ENCODE peak calls at places on chromosomes 7 and 10, in nine cellular contexts. G is AG09319, I is pancreas, V is MM.1S, B is kidney, N is left ventricle myocardium inferior, L is HFFc6, Z is HepG2, D is astrocyte of the spinal cord. M is an unnamed sample.

GRCh38 chr7:108385834-108386422 is 70.3 kb downstream of the NRCAM start:
- DNase-seq in N (no peak), Z (no peak), B (no peak), D (no peak), L (no peak), I (no peak), G (no peak), V (no peak), M (no peak)

GRCh38 chr10:11663763-11664555 is 52.5 kb upstream of the USP6NL start:
- DNase-seq in L (no peak), D (no peak), Z (no peak), N (no peak), B (no peak), I (no peak), G (no peak), V (no peak), M (no peak)

GRCh38 chr7:30717181-30717580 is 34.8 kb upstream of the INMT start:
- DNase-seq in V (no peak), G (no peak), L (peak), N (no peak), I (no peak), D (no peak), Z (no peak), B (peak), M (no peak)

GRCh38 chr7:22814261-22815208 is 8.1 kb downstream of the TOMM7 start:
- DNase-seq in V (no peak), L (no peak), N (no peak), Z (peak), D (peak), I (no peak), B (no peak), G (no peak), M (no peak)

GRCh38 chr10:75967491-75967890 is 536.1 kb downstream of the LRMDA start:
- DNase-seq in G (no peak), Z (no peak), V (no peak), B (no peak), L (no peak), D (no peak), I (no peak), N (no peak), M (peak)

GRCh38 chr7:159031135-159031701 is 113.4 kb downstream of the VIPR2 start:
- DNase-seq in D (no peak), V (no peak), G (no peak), B (peak), N (peak), I (peak), Z (no peak), L (no peak), M (peak)

GRCh38 chr7:102451371-102452054 is 13.2 kb downstream of the ALKBH4 start:
- DNase-seq in G (no peak), I (no peak), B (no peak), V (peak), D (no peak), N (no peak), Z (peak), L (no peak), M (no peak)

GRCh38 chr7:148162808-148163207 is 427.8 kb upstream of the C7orf33 start:
- DNase-seq in D (no peak), G (no peak), Z (no peak), N (no peak), B (no peak), I (peak), V (no peak), L (no peak), M (no peak)

GRCh38 chr7:132077986-132078385 is 498.3 kb downstream of the PLXNA4 start:
- DNase-seq in V (peak), B (no peak), G (peak), D (no peak), N (no peak), Z (no peak), L (no peak), I (no peak), M (no peak)

GRCh38 chr10:104445359-104445758 is 91.7 kb downstream of the CFAP58 start:
- DNase-seq in Z (no peak), D (peak), I (no peak), V (no peak), N (no peak), B (no peak), G (no peak), L (peak), M (no peak)

GRCh38 chr7:88278881-88279280 is 27.8 kb downstream of the STEAP4 start:
- DNase-seq in D (peak), B (no peak), L (no peak), I (no peak), N (no peak), V (no peak), Z (no peak), G (no peak), M (no peak)

GRCh38 chr7:44390701-44391100 is 65.3 kb upstream of the CAMK2B start:
- DNase-seq in L (no peak), V (no peak), D (no peak), Z (no peak), B (no peak), I (peak), G (no peak), N (no peak), M (no peak)

GRCh38 chr10:121851791-121852190 is 76.0 kb downstream of the ATE1 start:
- DNase-seq in G (no peak), V (no peak), D (no peak), Z (no peak), L (no peak), B (no peak), N (no peak), I (peak), M (no peak)

GRCh38 chr10:89391882-89392756 is at the start of gene IFIT1:
- DNase-seq in L (peak), N (no peak), I (peak), G (peak), V (peak), D (peak), Z (peak), B (no peak), M (no peak)

GRCh38 chr7:2046581-2047271 is 186.0 kb downstream of the MAD1L1 start:
- DNase-seq in I (no peak), B (peak), Z (no peak), G (no peak), D (no peak), L (no peak), N (peak), V (no peak), M (no peak)

GRCh38 chr7:92781117-92781720 is 55.2 kb downstream of the CDK6 start:
- DNase-seq in L (no peak), V (no peak), I (no peak), Z (peak), G (no peak), N (peak), B (peak), D (no peak), M (no peak)

GRCh38 chr7:13981070-13981469 is 8.4 kb downstream of the ETV1 start:
- DNase-seq in L (peak), B (no peak), N (no peak), V (no peak), I (peak), D (peak), Z (no peak), G (peak), M (no peak)

GRCh38 chr10:7507887-7508726 is 97.3 kb upstream of the SFMBT2 start:
- DNase-seq in G (no peak), B (no peak), V (no peak), D (no peak), Z (no peak), L (no peak), I (no peak), N (no peak), M (no peak)

GRCh38 chr7:118285358-118285757 is 60.9 kb downstream of the ANKRD7 start:
- DNase-seq in V (no peak), L (no peak), G (no peak), N (no peak), Z (no peak), B (no peak), I (no peak), D (no peak), M (no peak)

GRCh38 chr10:77351386-77351785 is 286.2 kb downstream of the KCNMA1 start:
- DNase-seq in L (peak), N (no peak), D (peak), B (no peak), V (no peak), I (no peak), G (peak), Z (no peak), M (no peak)

GRCh38 chr7:12030116-12030515 is 181.0 kb upstream of the TMEM106B start:
- DNase-seq in I (no peak), Z (no peak), B (no peak), L (no peak), D (peak), N (no peak), V (no peak), G (no peak), M (no peak)

GRCh38 chr10:85646312-85646711 is 720.3 kb downstream of the GRID1 start:
- DNase-seq in I (no peak), L (no peak), V (no peak), N (no peak), D (peak), Z (no peak), B (no peak), G (no peak), M (no peak)

GRCh38 chr10:28431139-28431538 is 101.8 kb upstream of the WAC start:
- DNase-seq in L (no peak), N (no peak), D (no peak), G (no peak), B (no peak), Z (no peak), V (no peak), I (no peak), M (no peak)

GRCh38 chr10:78185693-78186055 is 152.0 kb downstream of the RPS24 start:
- DNase-seq in B (peak), N (peak), D (no peak), Z (no peak), G (no peak), I (no peak), V (no peak), L (no peak), M (no peak)

GRCh38 chr7:82715344-82715743 is 271.8 kb upstream of the CACNA2D1 start:
- DNase-seq in Z (no peak), L (no peak), V (no peak), B (no peak), D (no peak), I (no peak), N (no peak), G (no peak), M (no peak)

GRCh38 chr7:30074422-30075030 is 46.3 kb downstream of the PLEKHA8 start:
- DNase-seq in D (peak), G (no peak), N (no peak), Z (peak), L (peak), B (no peak), V (peak), I (no peak), M (no peak)

GRCh38 chr10:43574035-43574892 is at the start of gene ZNF239:
- DNase-seq in V (no peak), D (peak), Z (no peak), B (peak), I (peak), L (peak), G (peak), N (peak), M (peak)

GRCh38 chr7:142793156-142793555 is 22.4 kb downstream of the PRSS2 start:
- DNase-seq in D (peak), I (no peak), L (peak), N (no peak), Z (no peak), B (no peak), G (no peak), V (no peak), M (no peak)

DNA sequence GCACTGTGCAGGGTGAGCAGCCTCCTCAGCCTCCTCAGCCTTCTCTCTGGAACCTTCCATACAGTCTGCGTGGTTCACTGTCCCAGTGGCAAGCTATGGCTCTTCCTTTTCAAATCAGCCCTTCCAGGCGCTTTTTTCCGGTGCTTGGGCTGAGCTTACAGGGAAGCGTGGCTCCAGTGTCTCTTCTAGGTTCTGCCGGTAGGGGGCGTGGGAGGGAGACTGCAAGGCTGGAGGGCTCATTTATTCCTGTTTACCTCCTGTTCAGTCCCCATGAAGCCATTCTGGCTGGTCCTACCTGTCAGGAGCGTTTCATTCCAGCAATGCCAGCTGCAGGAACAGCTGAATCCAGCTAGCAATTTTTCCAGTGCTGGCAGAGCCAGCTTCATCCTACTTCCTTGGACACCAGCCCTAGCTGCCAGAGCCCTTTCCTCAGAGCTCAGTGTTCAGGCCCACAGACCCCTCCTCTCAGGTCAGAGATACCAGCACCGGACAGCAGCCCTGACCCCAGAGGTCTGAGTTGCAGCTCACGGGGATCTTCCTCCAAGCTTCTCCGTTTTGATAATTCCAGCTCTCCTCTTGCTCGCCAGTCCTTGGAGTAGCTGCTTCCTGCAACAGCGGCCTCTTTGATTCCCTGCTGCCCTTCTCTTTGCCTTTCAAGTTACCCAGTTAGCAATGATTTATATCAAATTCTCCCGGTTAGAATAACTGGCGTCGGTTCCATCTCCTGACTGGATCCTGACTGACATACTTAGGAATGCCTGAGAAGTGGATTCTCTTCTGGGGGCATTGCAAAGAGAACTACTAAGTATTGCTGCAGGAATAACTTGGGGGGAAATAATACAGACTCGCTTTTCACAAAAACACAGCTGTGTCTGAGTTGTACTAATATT is 129.8 kb downstream of the FRMD4A start:
- DNase-seq in L (no peak), D (no peak), G (no peak), Z (no peak), N (no peak), B (no peak), V (no peak), I (peak), M (peak)
- TF ChIP-seq CTCF in L (peak), D (peak), G (peak), Z (peak), N (no peak), B (no peak), V (peak), I (no peak), M (peak)

GRCh38 chr7:127252736-127253288 is at the start of gene GRM8:
- DNase-seq in I (peak), N (peak), L (no peak), D (peak), V (peak), B (peak), Z (peak), G (no peak), M (peak)

GRCh38 chr7:127252380-127252718 is 392 bp downstream of the GRM8 start:
- DNase-seq in V (no peak), Z (no peak), G (no peak), I (no peak), N (no peak), B (no peak), L (no peak), D (no peak), M (no peak)

GRCh38 chr7:127256326-127256725 is 3.6 kb upstream of the GRM8 start:
- DNase-seq in V (no peak), D (no peak), Z (no peak), I (no peak), G (no peak), B (no peak), N (no peak), L (no peak), M (no peak)

GRCh38 chr7:127253289-127254162 is 785 bp upstream of the GRM8 start:
- DNase-seq in V (peak), Z (peak), N (peak), B (peak), G (peak), I (peak), L (peak), D (peak), M (peak)

GRCh38 chr7:127254163-127254684 is 1.5 kb upstream of the GRM8 start:
- DNase-seq in V (no peak), D (no peak), L (no peak), B (no peak), G (no peak), Z (no peak), N (no peak), I (no peak), M (no peak)
- TF ChIP-seq CTCF in V (no peak), D (no peak), L (peak), B (no peak), G (no peak), Z (no peak), N (peak), I (no peak), M (peak)

DNA sequence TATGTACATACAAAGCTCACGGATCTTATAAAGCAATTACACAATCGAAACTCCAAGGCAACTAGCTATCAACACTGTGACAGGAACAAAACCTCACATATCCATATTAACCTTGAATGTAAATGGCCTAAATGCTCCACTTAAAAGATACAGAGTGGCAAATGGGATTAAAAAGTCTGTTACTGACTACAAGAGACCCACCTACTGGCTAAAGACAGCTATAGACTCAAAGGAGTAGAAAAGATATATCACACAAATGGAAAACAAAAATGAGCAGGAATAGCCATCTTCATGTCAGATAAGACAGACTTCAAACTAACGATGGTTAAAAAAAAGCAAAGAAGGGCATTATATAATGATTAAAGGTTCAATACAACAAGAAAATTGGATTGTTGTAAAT is 246.7 kb downstream of the ADRA2A start:
- DNase-seq in Z (peak), B (no peak), G (no peak), V (peak), L (no peak), I (no peak), D (no peak), N (no peak), M (no peak)
- TF ChIP-seq CTCF in Z (peak), B (peak), G (no peak), V (peak), L (peak), I (no peak), D (no peak), N (peak), M (no peak)

GRCh38 chr7:151342102-151342646 is 562 bp downstream of the NUB1 start:
- DNase-seq in I (no peak), L (no peak), V (peak), Z (no peak), D (peak), G (no peak), B (no peak), N (no peak), M (no peak)

GRCh38 chr7:151339651-151340377 is 1.8 kb upstream of the NUB1 start:
- DNase-seq in L (no peak), D (no peak), I (no peak), N (no peak), V (peak), Z (peak), B (no peak), G (no peak), M (no peak)

GRCh38 chr7:151342811-151343210 is 1.2 kb downstream of the NUB1 start:
- DNase-seq in N (no peak), Z (no peak), B (no peak), D (no peak), L (no peak), V (no peak), I (no peak), G (no peak), M (no peak)

GRCh38 chr7:151341357-151342101 is at the start of gene NUB1:
- DNase-seq in B (peak), N (peak), V (peak), D (peak), I (peak), L (peak), Z (peak), G (peak), M (peak)

GRCh38 chr7:151340794-151341356 is 737 bp upstream of the NUB1 start:
- DNase-seq in N (no peak), D (no peak), B (no peak), Z (no peak), L (no peak), I (no peak), V (no peak), G (no peak), M (no peak)
- TF ChIP-seq CTCF in N (no peak), D (no peak), B (no peak), Z (no peak), L (peak), I (no peak), V (no peak), G (no peak), M (no peak)

GRCh38 chr10:132837905-132838304 is 52.0 kb upstream of the NKX6-2 start:
- DNase-seq in D (no peak), B (no peak), Z (no peak), L (no peak), V (no peak), I (no peak), N (no peak), G (no peak), M (no peak)

GRCh38 chr10:132838346-132838970 is 52.5 kb upstream of the NKX6-2 start:
- DNase-seq in D (no peak), I (no peak), N (no peak), V (no peak), B (peak), L (no peak), Z (no peak), G (no peak), M (no peak)

GRCh38 chr10:132835848-132836233 is 49.9 kb upstream of the NKX6-2 start:
- DNase-seq in N (no peak), B (peak), D (no peak), L (no peak), G (no peak), Z (no peak), V (no peak), I (no peak), M (no peak)

GRCh38 chr10:132836248-132836831 is 50.4 kb upstream of the NKX6-2 start:
- DNase-seq in N (peak), Z (no peak), L (no peak), G (no peak), I (peak), V (no peak), B (peak), D (no peak), M (no peak)

GRCh38 chr10:132836832-132837540 is 51.0 kb upstream of the NKX6-2 start:
- DNase-seq in B (peak), G (no peak), L (no peak), Z (peak), V (peak), D (no peak), N (no peak), I (peak), M (peak)
- TF ChIP-seq CTCF in B (peak), G (peak), L (peak), Z (peak), V (peak), D (peak), N (peak), I (peak), M (peak)

M was measured in glutamatergic neuron.